ENCODE peak calls at places on chromosome 22, in ten cellular contexts. X, I, M, R, Y, K, L, N, W and S are unnamed samples. For H3K4me1, the result is how much of the 10 kb centered on the place peaks cover.

GRCh38 chr22:46007003-46007847 is 30.3 kb upstream of the WNT7B start:
- DNase-seq in I (peak), K (peak), X (peak), Y (peak), M (peak), R (peak), W (peak), L (peak), N (no peak), S (peak)

GRCh38 chr22:32949719-32950118 is 108.5 kb downstream of the SYN3 start:
- DNase-seq in X (no peak), L (no peak), Y (no peak), M (no peak), I (no peak), R (no peak), N (no peak), K (no peak), W (no peak), S (no peak)

GRCh38 chr22:49534386-49534785 is 293.3 kb downstream of the BRD1 start:
- DNase-seq in Y (no peak), M (no peak), L (no peak), X (no peak), W (no peak), I (no peak), K (no peak), N (no peak), R (no peak), S (peak)

GRCh38 chr22:23225724-23226496 is 45.6 kb downstream of the BCR start:
- DNase-seq in N (peak), W (peak), R (peak), X (peak), Y (peak), I (no peak), M (peak), L (peak), K (peak), S (peak)

GRCh38 chr22:28137036-28137435 is 218.0 kb upstream of the PITPNB start:
- DNase-seq in R (no peak), W (no peak), K (no peak), L (no peak), N (no peak), M (no peak), Y (no peak), X (no peak), I (no peak), S (no peak)

GRCh38 chr22:49724030-49724892 is 103.4 kb downstream of the BRD1 start:
- DNase-seq in X (no peak), M (no peak), W (no peak), Y (no peak), N (no peak), K (no peak), I (no peak), L (no peak), R (no peak), S (no peak)

GRCh38 chr22:45453764-45454163 is 40.3 kb downstream of the RIBC2 start:
- DNase-seq in R (no peak), I (no peak), W (no peak), K (no peak), X (no peak), L (no peak), M (no peak), Y (no peak), N (no peak), S (no peak)

GRCh38 chr22:37520754-37521153 is 1.5 kb upstream of the CARD10 start:
- DNase-seq in Y (no peak), W (no peak), K (no peak), I (no peak), N (no peak), L (no peak), R (no peak), X (no peak), M (no peak), S (no peak)

GRCh38 chr22:49132009-49132408 is 695.7 kb downstream of the BRD1 start:
- DNase-seq in Y (no peak), W (no peak), R (no peak), K (no peak), X (no peak), M (no peak), L (no peak), I (no peak), N (no peak), S (no peak)

GRCh38 chr22:41478891-41479521 is 10.1 kb downstream of the ACO2 start:
- DNase-seq in X (peak), K (no peak), R (peak), L (no peak), W (peak), M (no peak), N (no peak), Y (no peak), I (peak), S (peak)

GRCh38 chr22:43853328-43853931 is 8.9 kb downstream of the SULT4A1 start:
- DNase-seq in M (no peak), R (no peak), I (no peak), L (no peak), N (no peak), X (no peak), Y (no peak), K (no peak), W (no peak), S (peak)

GRCh38 chr22:49997221-49997599 is 15.4 kb downstream of the IL17REL start:
- DNase-seq in M (no peak), I (peak), N (peak), W (no peak), Y (no peak), R (no peak), X (no peak), L (no peak), K (no peak), S (peak)

GRCh38 chr22:48644997-48645396 is 1182.7 kb downstream of the BRD1 start:
- DNase-seq in R (no peak), L (no peak), N (no peak), W (no peak), K (no peak), I (no peak), Y (no peak), M (no peak), X (no peak), S (no peak)

GRCh38 chr22:49853981-49854791 is 542 bp downstream of the ZBED4 start:
- DNase-seq in Y (peak), R (peak), I (peak), W (no peak), X (peak), N (peak), K (peak), L (no peak), M (peak), S (no peak)

GRCh38 chr22:30017375-30017774 is 62.9 kb upstream of the HORMAD2 start:
- DNase-seq in W (no peak), X (peak), R (no peak), Y (no peak), I (no peak), L (no peak), K (no peak), N (no peak), M (no peak), S (no peak)

GRCh38 chr22:19674129-19674928 is 40.0 kb upstream of the SEPTIN5 start:
- DNase-seq in Y (no peak), W (no peak), M (no peak), L (no peak), R (no peak), X (no peak), I (no peak), N (no peak), K (no peak), S (no peak)

GRCh38 chr22:50461536-50461935 is 13.3 kb downstream of the SBF1 start:
- DNase-seq in I (no peak), W (no peak), L (no peak), K (no peak), N (no peak), M (no peak), X (no peak), R (no peak), Y (no peak), S (no peak)

GRCh38 chr22:45831394-45831793 is 145.6 kb downstream of the WNT7B start:
- DNase-seq in L (no peak), M (no peak), N (no peak), Y (peak), R (no peak), X (peak), W (no peak), K (no peak), I (no peak), S (no peak)

GRCh38 chr22:43777204-43777671 is 34.9 kb downstream of the EFCAB6 start:
- DNase-seq in N (no peak), L (no peak), R (peak), I (no peak), X (peak), M (no peak), Y (peak), K (no peak), W (no peak), S (no peak)

GRCh38 chr22:21624120-21624879 is 5.5 kb downstream of the YDJC start:
- DNase-seq in K (peak), I (no peak), L (peak), R (peak), M (no peak), X (no peak), Y (peak), N (peak), W (peak), S (peak)

GRCh38 chr22:32957093-32957835 is 100.9 kb downstream of the SYN3 start:
- DNase-seq in I (no peak), X (no peak), L (no peak), W (no peak), Y (no peak), K (no peak), R (no peak), M (no peak), N (no peak), S (no peak)

GRCh38 chr22:48602805-48603518 is 1224.7 kb downstream of the BRD1 start:
- DNase-seq in W (no peak), Y (no peak), X (no peak), R (no peak), L (no peak), I (no peak), K (no peak), N (no peak), M (no peak), S (peak)

GRCh38 chr22:44159811-44160210 is 20.9 kb upstream of the PARVG start:
- DNase-seq in W (no peak), M (no peak), L (no peak), K (no peak), N (no peak), I (no peak), X (peak), R (no peak), Y (no peak), S (no peak)

GRCh38 chr22:42343551-42344081 is 73.2 kb upstream of the TCF20 start:
- DNase-seq in W (no peak), K (no peak), M (no peak), Y (no peak), L (no peak), R (no peak), N (no peak), I (no peak), X (peak), S (no peak)

GRCh38 chr22:48845356-48845936 is 982.2 kb downstream of the BRD1 start:
- DNase-seq in L (no peak), I (no peak), Y (no peak), M (no peak), X (no peak), W (no peak), N (no peak), K (no peak), R (no peak), S (peak)

GRCh38 chr22:23067691-23068090 is 2.6 kb upstream of the GNAZ start:
- DNase-seq in I (peak), K (no peak), N (no peak), R (no peak), Y (no peak), L (no peak), X (no peak), W (no peak), M (peak), S (peak)

GRCh38 chr22:22870577-22871398 is 16.8 kb upstream of the IGLL5 start:
- DNase-seq in N (no peak), X (no peak), M (no peak), Y (no peak), W (no peak), K (no peak), L (no peak), I (no peak), R (no peak), S (no peak)

GRCh38 chr22:49021926-49022815 is 805.5 kb downstream of the BRD1 start:
- DNase-seq in W (no peak), I (no peak), R (no peak), M (no peak), N (no peak), Y (no peak), K (peak), L (peak), X (no peak), S (no peak)

GRCh38 chr22:41888638-41889200 is 26.2 kb downstream of the SHISA8 start:
- DNase-seq in X (peak), I (no peak), Y (no peak), R (no peak), N (no peak), W (no peak), M (no peak), L (no peak), K (no peak), S (no peak)

GRCh38 chr22:21593406-21594232 is 26.1 kb downstream of the UBE2L3 start:
- DNase-seq in L (peak), K (peak), R (no peak), X (no peak), N (peak), I (no peak), Y (peak), M (peak), W (no peak), S (no peak)

GRCh38 chr22:47059701-47060161 is 297.3 kb downstream of the TBC1D22A start:
- DNase-seq in W (no peak), K (no peak), I (no peak), M (no peak), X (peak), N (no peak), L (no peak), Y (no peak), R (peak), S (no peak)

GRCh38 chr22:47535681-47536080 is 773.2 kb downstream of the TBC1D22A start:
- DNase-seq in R (no peak), W (no peak), N (no peak), K (no peak), Y (no peak), L (no peak), X (no peak), I (no peak), M (no peak), S (no peak)

GRCh38 chr22:45212306-45212709 is 28.4 kb downstream of the KIAA0930 start:
- DNase-seq in I (peak), X (peak), N (peak), Y (peak), L (peak), K (peak), R (peak), W (peak), M (peak), S (peak)

GRCh38 chr22:29216873-29217666 is 11.4 kb downstream of the EMID1 start:
- DNase-seq in N (no peak), M (no peak), I (peak), X (peak), W (peak), Y (peak), R (peak), L (no peak), K (no peak), S (no peak)

GRCh38 chr22:45516163-45516562 is 13.5 kb downstream of the FBLN1 start:
- DNase-seq in R (no peak), K (no peak), X (peak), M (no peak), I (no peak), L (no peak), Y (no peak), N (no peak), W (no peak), S (no peak)

GRCh38 chr22:45496451-45496941 is 6.2 kb upstream of the FBLN1 start:
- DNase-seq in L (no peak), X (peak), W (peak), M (no peak), Y (no peak), R (no peak), K (peak), I (peak), N (no peak), S (no peak)

GRCh38 chr22:28711341-28711740 is 30.3 kb downstream of the CHEK2 start:
- DNase-seq in W (no peak), I (no peak), X (no peak), K (no peak), M (no peak), N (no peak), Y (no peak), R (no peak), L (no peak), S (no peak)

GRCh38 chr22:23376256-23376655 is 195.9 kb downstream of the BCR start:
- DNase-seq in Y (peak), X (no peak), M (no peak), K (no peak), N (peak), W (no peak), R (peak), I (no peak), L (no peak), S (no peak)

GRCh38 chr22:39733191-39733590 is 160.4 kb downstream of the ENTHD1 start:
- DNase-seq in I (no peak), N (no peak), R (no peak), X (no peak), Y (no peak), W (no peak), K (no peak), M (no peak), L (no peak), S (no peak)

GRCh38 chr22:39732625-39733024 is 160.9 kb downstream of the ENTHD1 start:
- DNase-seq in W (no peak), I (no peak), X (no peak), M (no peak), K (no peak), N (no peak), L (no peak), R (no peak), Y (no peak), S (no peak)

GRCh38 chr22:39731881-39732555 is 161.5 kb downstream of the CACNA1I start:
- DNase-seq in N (no peak), W (no peak), Y (no peak), K (no peak), M (no peak), I (no peak), X (no peak), L (no peak), R (no peak), S (no peak)

GRCh38 chr22:39735776-39736175 is 157.8 kb downstream of the ENTHD1 start:
- DNase-seq in L (no peak), Y (no peak), R (no peak), N (no peak), K (no peak), W (no peak), X (no peak), M (no peak), I (no peak), S (no peak)

GRCh38 chr22:39734866-39735265 is 158.7 kb downstream of the ENTHD1 start:
- DNase-seq in W (no peak), I (no peak), X (no peak), L (no peak), K (no peak), M (no peak), R (no peak), N (no peak), Y (no peak), S (no peak)
- H3K27ac ChIP-seq in W (no peak), I (no peak), X (no peak), L (no peak), K (no peak), M (no peak), R (no peak), N (no peak), Y (no peak), S (no peak)

DNA sequence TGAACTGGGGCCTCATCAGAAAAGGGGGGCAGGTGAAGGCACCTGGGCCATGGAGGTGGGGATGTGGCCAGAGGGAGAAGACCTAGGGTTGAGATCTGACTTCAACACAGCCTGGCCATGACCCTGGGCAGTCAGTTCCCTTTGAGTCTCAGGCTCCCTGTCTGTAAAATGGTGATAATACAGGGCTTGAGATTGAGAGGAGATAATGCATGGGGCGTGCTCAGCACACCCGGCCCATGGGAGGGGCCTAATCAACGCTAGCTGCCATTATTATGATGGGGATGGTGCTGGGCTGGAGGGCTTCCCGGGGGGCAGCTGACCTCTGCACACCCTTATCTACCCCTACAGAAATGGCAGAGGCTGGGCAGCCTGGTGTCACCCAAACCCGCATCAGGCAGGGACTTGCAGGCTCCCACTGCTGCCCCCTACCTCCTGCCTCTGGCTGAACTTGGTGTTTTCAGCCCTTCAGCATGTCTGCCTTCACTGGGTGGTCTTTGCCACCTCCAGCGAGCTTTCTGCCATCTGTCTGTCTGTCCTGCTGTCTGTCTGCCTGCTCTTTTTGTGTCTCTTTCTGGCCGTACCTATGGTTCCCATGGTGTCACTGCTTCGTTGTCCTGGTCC is 84.5 kb downstream of the CACNA1I start:
- DNase-seq in N (no peak), R (no peak), W (no peak), X (no peak), M (no peak), I (no peak), L (no peak), Y (peak), K (no peak), S (no peak)
- TF ChIP-seq CTCF in N (no peak), R (no peak), W (no peak), X (no peak), M (no peak), I (no peak), L (no peak), Y (no peak), K (no peak), S (no peak)

GRCh38 chr22:31284756-31285155 is 7.5 kb downstream of the PIK3IP1 start:
- DNase-seq in X (no peak), N (no peak), L (no peak), R (no peak), K (no peak), M (no peak), Y (no peak), W (no peak), I (no peak), S (no peak)
- H3K4me1 ChIP-seq in X (under half), N (under half), L (half or more), R (under half), K (under half), M (under half), Y (under half), W (under half), I (under half), S (half or more)

DNA sequence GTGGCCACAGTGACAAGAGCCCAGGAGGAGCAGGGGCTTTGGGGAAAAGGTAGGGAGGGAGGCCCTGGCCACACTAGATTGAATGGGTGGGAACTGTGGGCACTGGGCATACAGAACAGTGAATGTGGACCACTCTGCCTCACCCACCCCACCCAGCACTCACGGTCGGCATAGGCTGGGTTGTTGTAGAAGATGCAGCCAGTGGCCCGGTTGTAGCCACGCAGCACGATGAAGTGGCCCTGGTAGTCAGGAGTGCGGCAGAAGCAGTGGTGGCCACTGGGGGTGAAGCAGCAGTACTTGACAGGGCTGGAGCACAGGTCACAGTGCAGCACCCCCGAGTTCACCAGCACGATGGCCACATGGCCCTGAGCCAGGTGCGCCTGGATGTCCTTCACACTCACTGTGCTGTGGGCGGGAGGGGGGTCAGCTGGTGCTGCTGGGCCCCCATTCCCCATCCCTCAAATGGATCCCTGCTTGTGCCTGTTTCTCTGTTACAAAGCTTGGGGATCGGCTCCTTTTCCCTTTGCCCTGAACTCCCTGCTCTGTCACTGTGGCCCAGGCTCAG is 11.2 kb downstream of the GUCD1 start:
- DNase-seq in R (no peak), N (no peak), K (no peak), X (no peak), Y (no peak), M (no peak), L (no peak), I (no peak), W (no peak), S (no peak)
- H3K27ac ChIP-seq in R (no peak), N (no peak), K (peak), X (no peak), Y (no peak), M (no peak), L (peak), I (no peak), W (peak), S (peak)

GRCh38 chr22:39026509-39027150 is 5.7 kb downstream of the APOBEC3D start:
- DNase-seq in I (no peak), R (no peak), W (no peak), K (no peak), Y (no peak), L (no peak), X (no peak), M (no peak), N (no peak), S (no peak)

GRCh38 chr22:39028281-39028680 is 7.4 kb downstream of the APOBEC3D start:
- DNase-seq in I (no peak), R (no peak), W (no peak), K (no peak), M (no peak), Y (no peak), X (no peak), N (no peak), L (no peak), S (no peak)

GRCh38 chr22:39030705-39031104 is 9.8 kb downstream of the APOBEC3D start:
- DNase-seq in M (no peak), R (no peak), K (no peak), Y (no peak), N (no peak), L (no peak), X (no peak), I (no peak), W (no peak), S (no peak)

GRCh38 chr22:39027717-39028116 is 6.8 kb downstream of the APOBEC3D start:
- DNase-seq in L (no peak), I (no peak), W (no peak), N (no peak), R (no peak), X (no peak), M (no peak), Y (no peak), K (no peak), S (no peak)

GRCh38 chr22:39029227-39029626 is 8.3 kb downstream of the APOBEC3D start:
- DNase-seq in W (no peak), Y (no peak), X (no peak), K (no peak), L (no peak), M (no peak), I (no peak), N (no peak), R (no peak), S (no peak)
- TF ChIP-seq CTCF in W (no peak), Y (no peak), X (no peak), K (no peak), L (no peak), M (no peak), I (no peak), N (no peak), R (no peak), S (no peak)